ENCODE peak calls at places on chromosomes 13 and 19, in seven cellular contexts. S is spleen, Z is HCT116, X is GM23338, L is SK-N-SH, K is endothelial cell of umbilical vein, V is suprapubic skin. T is an unnamed sample.

GRCh38 chr19:29404951-29405727 is 120.7 kb upstream of the VSTM2B start:
- DNase-seq in S (no peak), Z (no peak), X (peak), L (no peak), K (no peak), V (no peak), T (no peak)

GRCh38 chr19:13849991-13850909 is 26.7 kb upstream of the NANOS3 start:
- DNase-seq in S (peak), Z (no peak), X (peak), L (peak), K (peak), V (peak), T (no peak)

GRCh38 chr13:57627663-57628062 is 3.9 kb upstream of the PCDH17 start:
- DNase-seq in S (no peak), Z (no peak), X (peak), L (peak), K (peak), V (no peak), T (peak)

GRCh38 chr19:35459414-35460082 is 11.5 kb downstream of the FFAR2 start:
- DNase-seq in S (peak), Z (no peak), X (no peak), L (peak), K (peak), V (no peak), T (no peak)

GRCh38 chr13:110913322-110913721 is 1.5 kb downstream of the ANKRD10 start:
- DNase-seq in S (no peak), Z (no peak), X (no peak), L (no peak), K (no peak), V (no peak), T (no peak)

GRCh38 chr19:39160523-39160861 is 34.9 kb downstream of the PAK4 start:
- DNase-seq in S (no peak), Z (no peak), X (no peak), L (no peak), K (peak), V (no peak), T (no peak)

GRCh38 chr19:14670408-14670807 is 4.2 kb downstream of the ADGRE3 start:
- DNase-seq in S (no peak), Z (no peak), X (no peak), L (no peak), K (no peak), V (no peak), T (no peak)

GRCh38 chr19:39181500-39182173 is 15.1 kb upstream of the NCCRP1 start:
- DNase-seq in S (no peak), Z (no peak), X (no peak), L (no peak), K (no peak), V (no peak), T (no peak)

GRCh38 chr13:76790519-76791289 is 95.5 kb downstream of the KCTD12 start:
- DNase-seq in S (no peak), Z (no peak), X (no peak), L (no peak), K (peak), V (no peak), T (no peak)

GRCh38 chr13:113816925-113817859 is 46.7 kb downstream of the GAS6 start:
- DNase-seq in S (peak), Z (peak), X (peak), L (peak), K (peak), V (peak), T (no peak)

GRCh38 chr13:46295531-46296464 is 84.1 kb downstream of the LRRC63 start:
- DNase-seq in S (no peak), Z (no peak), X (no peak), L (no peak), K (peak), V (peak), T (peak)

GRCh38 chr19:18985257-18985656 is 44.2 kb upstream of the HOMER3 start:
- DNase-seq in S (no peak), Z (no peak), X (no peak), L (no peak), K (peak), V (no peak), T (no peak)

GRCh38 chr19:8252922-8253589 is 43.9 kb downstream of the CERS4 start:
- DNase-seq in S (peak), Z (peak), X (peak), L (peak), K (peak), V (peak), T (peak)

GRCh38 chr19:38617764-38618589 is at the start of gene MAP4K1:
- DNase-seq in S (peak), Z (no peak), X (peak), L (no peak), K (no peak), V (peak), T (no peak)

GRCh38 chr19:33948651-33949335 is 152.1 kb downstream of the KCTD15 start:
- DNase-seq in S (no peak), Z (no peak), X (no peak), L (no peak), K (no peak), V (no peak), T (no peak)

GRCh38 chr19:8079988-8080387 is 27.4 kb downstream of the CCL25 start:
- DNase-seq in S (no peak), Z (no peak), X (no peak), L (no peak), K (no peak), V (no peak), T (no peak)

GRCh38 chr19:19423322-19423721 is 17.8 kb downstream of the GATAD2A start:
- DNase-seq in S (peak), Z (no peak), X (no peak), L (no peak), K (no peak), V (no peak), T (no peak)

GRCh38 chr13:113489549-113490495 is 689 bp downstream of the DCUN1D2 start:
- DNase-seq in S (no peak), Z (no peak), X (peak), L (peak), K (peak), V (peak), T (no peak)

GRCh38 chr13:111958612-111959395 is 108.1 kb upstream of the SOX1 start:
- DNase-seq in S (peak), Z (no peak), X (no peak), L (no peak), K (no peak), V (no peak), T (no peak)

GRCh38 chr19:45922281-45922680 is 7.7 kb upstream of the NANOS2 start:
- DNase-seq in S (no peak), Z (peak), X (peak), L (no peak), K (no peak), V (no peak), T (no peak)

GRCh38 chr19:54147676-54148075 is 10.1 kb downstream of the CNOT3 start:
- DNase-seq in S (no peak), Z (no peak), X (no peak), L (no peak), K (no peak), V (no peak), T (no peak)

GRCh38 chr13:39959497-39959896 is 304.0 kb downstream of the COG6 start:
- DNase-seq in S (no peak), Z (no peak), X (no peak), L (no peak), K (no peak), V (no peak), T (no peak)

GRCh38 chr19:4060621-4061177 is 6.0 kb downstream of the ZBTB7A start:
- DNase-seq in S (peak), Z (no peak), X (no peak), L (no peak), K (no peak), V (no peak), T (no peak)

GRCh38 chr19:4059493-4059880 is 7.2 kb downstream of the ZBTB7A start:
- DNase-seq in S (no peak), Z (no peak), X (no peak), L (no peak), K (no peak), V (no peak), T (no peak)

GRCh38 chr19:4059931-4060620 is 6.6 kb downstream of the ZBTB7A start:
- DNase-seq in S (peak), Z (no peak), X (peak), L (no peak), K (no peak), V (peak), T (no peak)

GRCh38 chr19:4058696-4059492 is 7.8 kb downstream of the ZBTB7A start:
- DNase-seq in S (peak), Z (no peak), X (peak), L (no peak), K (no peak), V (no peak), T (no peak)

DNA sequence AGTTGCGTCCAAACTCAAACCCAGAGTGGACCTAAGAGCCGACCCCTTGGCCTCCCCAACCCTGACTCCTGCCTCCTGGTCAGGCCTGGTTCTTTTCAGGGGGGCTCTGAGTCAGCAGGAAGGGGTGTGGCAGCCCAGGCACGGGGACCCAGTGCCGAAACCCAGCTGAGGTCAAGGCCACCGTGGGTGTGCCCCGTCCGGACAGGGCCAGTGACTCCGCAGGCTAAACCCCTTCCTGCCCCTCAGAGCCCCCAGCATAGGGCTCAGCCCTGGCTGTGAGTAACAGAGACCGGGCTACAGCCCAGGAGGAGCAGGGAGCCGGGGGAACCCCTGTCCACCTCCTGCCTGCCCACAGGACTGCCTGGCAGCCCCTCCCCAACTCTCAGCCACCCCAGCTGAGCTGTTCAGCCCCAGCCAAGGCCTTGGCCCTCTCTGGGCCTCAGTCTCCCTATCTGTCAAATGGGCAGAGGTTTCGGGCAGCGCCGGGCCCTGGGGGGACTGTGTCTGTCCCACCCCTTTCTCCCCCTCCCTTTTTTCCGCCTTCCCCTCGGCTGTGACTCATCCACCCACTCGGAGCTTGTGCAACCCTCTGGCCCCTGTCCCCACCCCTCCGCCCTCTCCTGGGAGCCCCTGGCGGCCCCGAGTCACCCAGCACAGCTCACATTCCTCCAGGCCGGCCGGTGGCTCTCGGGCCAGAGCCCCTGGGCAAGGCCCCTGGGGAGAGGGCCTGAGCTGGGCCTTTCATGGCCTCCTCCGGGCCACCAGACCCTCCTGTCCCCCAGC is 8.6 kb downstream of the ZBTB7A start:
- DNase-seq in S (peak), Z (peak), X (peak), L (no peak), K (peak), V (peak), T (no peak)
- TF ChIP-seq POLR2AphosphoS5 in S (peak), Z (peak), X (no peak), L (no peak), K (peak), V (peak), T (no peak)

GRCh38 chr19:3249408-3249807 is 24.9 kb downstream of the CELF5 start:
- DNase-seq in S (no peak), Z (peak), X (peak), L (peak), K (no peak), V (no peak), T (no peak)

GRCh38 chr19:3252650-3253049 is 28.2 kb downstream of the CELF5 start:
- DNase-seq in S (no peak), Z (no peak), X (no peak), L (no peak), K (no peak), V (no peak), T (no peak)

GRCh38 chr19:3250675-3251074 is 26.2 kb downstream of the CELF5 start:
- DNase-seq in S (no peak), Z (peak), X (peak), L (peak), K (no peak), V (no peak), T (no peak)

GRCh38 chr19:3253270-3253669 is 28.8 kb downstream of the CELF5 start:
- DNase-seq in S (no peak), Z (peak), X (peak), L (no peak), K (no peak), V (no peak), T (no peak)

GRCh38 chr19:3251229-3251628 is 26.8 kb downstream of the CELF5 start:
- DNase-seq in S (no peak), Z (no peak), X (no peak), L (no peak), K (no peak), V (no peak), T (no peak)
- H3K27ac ChIP-seq in S (no peak), Z (no peak), X (no peak), L (no peak), K (no peak), V (no peak), T (no peak)

GRCh38 chr19:42081584-42082258 is 5.8 kb downstream of the ZNF574 start:
- DNase-seq in S (no peak), Z (no peak), X (peak), L (peak), K (peak), V (no peak), T (no peak)
- H3K4me3 ChIP-seq in S (no peak), Z (no peak), X (no peak), L (no peak), K (no peak), V (no peak), T (no peak)

DNA sequence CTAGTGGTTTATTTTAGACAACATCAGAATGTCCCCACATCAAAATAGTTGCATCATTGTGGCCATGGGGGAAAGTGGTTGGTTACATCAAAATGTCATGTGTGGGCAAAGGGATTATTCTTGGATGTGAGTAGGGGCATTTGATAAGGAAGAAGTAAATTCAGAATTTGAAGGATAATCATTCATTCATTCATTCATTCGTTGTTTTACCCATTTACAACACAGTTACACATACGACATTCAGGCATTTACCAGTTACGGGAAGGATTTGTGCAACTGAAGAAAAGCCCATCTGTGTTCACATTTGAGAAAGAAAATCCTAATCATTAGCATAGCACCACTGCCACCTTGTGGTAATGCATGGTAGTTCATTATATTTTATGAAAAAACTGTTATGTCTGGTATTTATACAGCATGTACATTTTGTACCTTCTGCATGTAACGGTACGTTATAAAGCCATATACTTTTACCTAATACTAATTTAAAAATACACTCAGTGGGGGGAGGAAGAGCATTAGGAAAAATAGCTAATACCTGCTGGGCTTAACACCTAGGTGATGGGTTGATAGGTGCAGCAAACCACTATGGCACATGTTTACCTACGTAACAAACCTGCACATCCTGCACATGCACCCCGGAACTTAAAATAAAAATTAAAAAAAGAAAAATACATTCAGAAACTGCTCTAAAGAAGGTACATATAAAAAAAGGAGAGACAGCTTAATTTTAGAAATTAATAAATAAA is 62.1 kb downstream of the DGKH start:
- DNase-seq in S (no peak), Z (peak), X (peak), L (peak), K (peak), V (no peak), T (peak)
- TF ChIP-seq POLR2AphosphoS5 in S (no peak), Z (no peak), X (no peak), L (no peak), K (no peak), V (no peak), T (no peak)

DNA sequence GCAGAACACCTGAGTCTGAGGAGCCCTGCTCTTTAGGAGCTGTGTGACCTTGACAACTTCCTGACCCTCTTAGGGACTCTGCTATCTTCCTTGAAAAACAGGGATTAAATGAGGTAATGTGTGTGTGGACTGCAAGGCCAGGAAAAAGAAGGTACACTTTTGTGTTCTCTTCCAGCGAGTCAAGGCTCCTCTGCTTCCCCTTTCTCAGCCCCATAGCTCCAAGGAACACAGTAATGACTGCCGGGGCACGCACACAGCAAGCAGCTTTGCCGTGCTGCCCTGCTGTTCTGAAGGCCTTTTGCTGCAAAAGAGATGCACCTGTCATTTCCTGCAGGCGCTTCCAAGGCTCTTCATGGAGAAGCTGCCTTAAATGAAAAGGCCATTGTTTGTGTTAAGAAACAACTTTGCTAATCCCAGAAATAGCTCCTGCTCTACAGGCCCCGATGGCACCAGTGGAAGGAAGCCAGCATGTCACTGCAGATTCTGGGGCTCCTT is 84.6 kb downstream of the CYSLTR2 start:
- DNase-seq in S (no peak), Z (no peak), X (no peak), L (no peak), K (no peak), V (no peak), T (no peak)
- H3K27ac ChIP-seq in S (peak), Z (no peak), X (no peak), L (no peak), K (no peak), V (no peak), T (no peak)

DNA sequence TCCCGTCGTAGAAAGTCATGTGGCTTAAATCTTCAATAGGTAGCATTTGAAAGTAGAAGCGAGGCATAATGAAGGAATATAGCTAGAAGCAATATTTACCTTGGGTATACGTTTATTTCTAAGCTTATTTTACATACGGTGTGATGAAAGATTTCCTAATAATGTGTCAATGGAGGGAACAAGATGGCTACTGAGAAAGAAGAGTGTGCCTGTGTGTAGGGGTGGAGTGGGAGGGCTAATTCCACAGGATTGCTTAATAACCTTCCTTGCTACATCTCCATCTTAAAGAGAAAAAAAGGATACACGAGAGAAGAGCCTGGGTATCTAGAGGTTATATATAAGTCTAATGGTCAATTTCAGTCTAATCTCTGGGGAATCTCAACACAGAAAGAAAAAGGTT is 2.0 kb downstream of the SPART start:
- DNase-seq in S (no peak), Z (no peak), X (peak), L (no peak), K (no peak), V (no peak), T (no peak)
- H3K4me3 ChIP-seq in S (peak), Z (no peak), X (peak), L (no peak), K (no peak), V (peak), T (peak)

GRCh38 chr19:3697094-3697493 is 3.2 kb downstream of the PIP5K1C start:
- DNase-seq in S (no peak), Z (no peak), X (no peak), L (no peak), K (no peak), V (no peak), T (no peak)

GRCh38 chr19:3696660-3696995 is 3.6 kb downstream of the PIP5K1C start:
- DNase-seq in S (no peak), Z (no peak), X (no peak), L (no peak), K (no peak), V (no peak), T (no peak)

GRCh38 chr19:3694361-3695123 is 5.7 kb downstream of the PIP5K1C start:
- DNase-seq in S (no peak), Z (no peak), X (no peak), L (peak), K (no peak), V (no peak), T (no peak)

GRCh38 chr19:3695986-3696659 is 4.1 kb downstream of the PIP5K1C start:
- DNase-seq in S (no peak), Z (no peak), X (no peak), L (no peak), K (no peak), V (no peak), T (no peak)

GRCh38 chr19:3695124-3695733 is 5.0 kb downstream of the PIP5K1C start:
- DNase-seq in S (no peak), Z (no peak), X (no peak), L (no peak), K (no peak), V (no peak), T (no peak)
- TF ChIP-seq POLR2AphosphoS5 in S (no peak), Z (no peak), X (no peak), L (no peak), K (no peak), V (no peak), T (no peak)

DNA sequence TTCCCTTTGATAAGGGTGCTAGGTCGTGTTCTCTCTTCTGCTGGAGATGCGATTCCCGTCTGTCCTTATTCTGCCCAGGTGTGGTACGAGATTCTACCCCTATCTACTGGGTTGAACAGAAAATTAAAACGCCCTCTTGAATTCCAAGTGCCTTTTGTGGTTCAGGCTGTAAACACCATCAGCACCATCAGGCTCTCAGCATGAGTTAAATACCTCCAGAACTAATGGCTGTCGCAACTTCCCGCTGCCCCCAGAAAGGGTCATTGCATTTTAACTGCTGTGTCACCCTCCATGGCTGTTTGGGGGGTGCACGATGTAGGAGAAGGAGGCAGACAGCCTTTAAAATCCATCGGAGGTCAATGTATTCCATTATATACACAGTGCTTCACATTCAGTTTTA is 177.4 kb downstream of the OXGR1 start:
- DNase-seq in S (no peak), Z (no peak), X (peak), L (no peak), K (no peak), V (no peak), T (no peak)
- H3K27ac ChIP-seq in S (no peak), Z (no peak), X (no peak), L (no peak), K (no peak), V (peak), T (no peak)

GRCh38 chr19:50148528-50148927 is 14.6 kb downstream of the IZUMO2 start:
- DNase-seq in S (no peak), Z (no peak), X (no peak), L (no peak), K (no peak), V (no peak), T (no peak)
- H3K4me3 ChIP-seq in S (peak), Z (peak), X (peak), L (no peak), K (no peak), V (no peak), T (no peak)

T was measured in SK-N-MC.